ENCODE peak calls at places on chromosomes 11 and 22, in eight cellular contexts. A is stimulated activated CD4-positive, alpha-beta T cell treated with anti-CD3 and anti-CD28 coated beads, TNF-alpha, amount 100 ng/mL, for 4 hours; B is AG10803; P is activated naive CD8-positive, alpha-beta T cell treated with anti-CD3 and anti-CD28 coated beads, Interleukin-2, amount 10 ng/mL, durations not matched to agents 7 days and 5 days; Q is NCI-H510A; Y is activated CD4-positive, alpha-beta T cell treated with anti-CD3 and anti-CD28 coated beads, Interleukin-2, amount 50 U/mL, for 1 hour; H is neuronal stem cell; K is HCT116. L is an unnamed sample.

GRCh38 chr22:40001800-40002577 is 7.2 kb downstream of the FAM83F start:
- DNase-seq in A (no peak), B (no peak), P (no peak), Q (no peak), Y (no peak), H (no peak), K (no peak), L (no peak)

GRCh38 chr11:77819921-77820564 is 479 bp downstream of the RSF1 start:
- DNase-seq in A (peak), B (no peak), P (no peak), Q (peak), Y (peak), H (peak), K (no peak), L (peak)

GRCh38 chr22:49423125-49423650 is 404.5 kb downstream of the BRD1 start:
- DNase-seq in A (no peak), B (no peak), P (no peak), Q (no peak), Y (no peak), H (no peak), K (no peak), L (no peak)

GRCh38 chr11:109940816-109941215 is 152.4 kb upstream of the ZC3H12C start:
- DNase-seq in A (no peak), B (peak), P (no peak), Q (no peak), Y (no peak), H (no peak), K (peak), L (no peak)

GRCh38 chr22:43531651-43532050 is 119.8 kb downstream of the MPPED1 start:
- DNase-seq in A (no peak), B (no peak), P (no peak), Q (no peak), Y (no peak), H (no peak), K (no peak), L (no peak)

GRCh38 chr11:67468056-67468455 is 995 bp downstream of the TMEM134 start:
- DNase-seq in A (no peak), B (peak), P (no peak), Q (no peak), Y (no peak), H (no peak), K (no peak), L (no peak)

GRCh38 chr22:47842119-47842518 is 1079.7 kb downstream of the TBC1D22A start:
- DNase-seq in A (no peak), B (no peak), P (no peak), Q (no peak), Y (no peak), H (no peak), K (no peak), L (no peak)

GRCh38 chr11:64608636-64609035 is 17.6 kb downstream of the SLC22A12 start:
- DNase-seq in A (no peak), B (no peak), P (no peak), Q (no peak), Y (no peak), H (no peak), K (no peak), L (no peak)

GRCh38 chr11:57427692-57428082 is 766 bp upstream of the SLC43A3 start:
- DNase-seq in A (no peak), B (peak), P (no peak), Q (no peak), Y (no peak), H (no peak), K (no peak), L (no peak)

GRCh38 chr22:30705710-30706651 is 11.3 kb downstream of the OSBP2 start:
- DNase-seq in A (no peak), B (peak), P (no peak), Q (no peak), Y (no peak), H (no peak), K (peak), L (no peak)

GRCh38 chr11:64357904-64358535 is 942 bp upstream of the RPS6KA4 start:
- DNase-seq in A (no peak), B (no peak), P (no peak), Q (no peak), Y (no peak), H (no peak), K (no peak), L (no peak)